ENCODE peak calls at places on chromosomes 16 and 17, in seven cellular contexts. B, U, O, P, I, W and N are unnamed samples. For H3K4me1, the result is how much of the 10 kb centered on the place peaks cover.

GRCh38 chr16:74868501-74868900 is 93.9 kb upstream of the FA2H start:
- DNase-seq in B (no peak), U (peak), O (no peak), P (no peak), I (no peak), W (no peak), N (peak)

GRCh38 chr17:13462673-13463124 is 139.0 kb downstream of the HS3ST3A1 start:
- DNase-seq in B (no peak), U (no peak), O (no peak), P (no peak), I (no peak), W (no peak), N (no peak)

GRCh38 chr16:1296688-1297412 is 12.6 kb upstream of the UBE2I start:
- DNase-seq in B (no peak), U (peak), O (no peak), P (peak), I (no peak), W (no peak), N (peak)

GRCh38 chr17:65220732-65221131 is 83.6 kb downstream of the RGS9 start:
- DNase-seq in B (no peak), U (peak), O (no peak), P (no peak), I (no peak), W (no peak), N (no peak)

GRCh38 chr17:77306048-77306789 is 165.4 kb downstream of the SEC14L1 start:
- DNase-seq in B (no peak), U (no peak), O (no peak), P (no peak), I (no peak), W (no peak), N (no peak)

GRCh38 chr17:34025179-34025551 is 229.9 kb upstream of the CCL2 start:
- DNase-seq in B (no peak), U (no peak), O (no peak), P (no peak), I (no peak), W (no peak), N (no peak)

GRCh38 chr16:70437582-70438324 is 1.1 kb downstream of the ST3GAL2 start:
- DNase-seq in B (peak), U (peak), O (no peak), P (no peak), I (no peak), W (peak), N (no peak)

GRCh38 chr17:27458524-27458908 is 2.3 kb downstream of the KSR1 start:
- DNase-seq in B (no peak), U (no peak), O (no peak), P (no peak), I (no peak), W (no peak), N (no peak)

GRCh38 chr16:82730901-82731300 is 104.1 kb downstream of the CDH13 start:
- DNase-seq in B (no peak), U (no peak), O (no peak), P (no peak), I (no peak), W (no peak), N (no peak)

GRCh38 chr17:18230288-18231141 is 5.1 kb downstream of the LLGL1 start:
- DNase-seq in B (no peak), U (no peak), O (no peak), P (no peak), I (no peak), W (no peak), N (no peak)

GRCh38 chr16:10321407-10322397 is 64.2 kb upstream of the ATF7IP2 start:
- DNase-seq in B (no peak), U (no peak), O (no peak), P (no peak), I (no peak), W (no peak), N (no peak)

GRCh38 chr16:61676740-61677139 is 359.5 kb downstream of the CDH8 start:
- DNase-seq in B (no peak), U (no peak), O (no peak), P (no peak), I (no peak), W (no peak), N (no peak)

GRCh38 chr17:74149597-74150427 is 53.7 kb upstream of the RPL38 start:
- DNase-seq in B (no peak), U (no peak), O (no peak), P (no peak), I (no peak), W (no peak), N (no peak)

GRCh38 chr17:74792586-74792985 is 16.4 kb upstream of the NAT9 start:
- DNase-seq in B (no peak), U (no peak), O (no peak), P (no peak), I (no peak), W (no peak), N (no peak)

GRCh38 chr16:31186930-31187807 is 7.2 kb downstream of the FUS start:
- DNase-seq in B (no peak), U (no peak), O (no peak), P (no peak), I (no peak), W (no peak), N (no peak)

GRCh38 chr17:36089888-36090836 is at the start of gene CCL3:
- DNase-seq in B (peak), U (peak), O (no peak), P (no peak), I (peak), W (no peak), N (no peak)

GRCh38 chr16:22732959-22733358 is 81.0 kb upstream of the HS3ST2 start:
- DNase-seq in B (no peak), U (no peak), O (no peak), P (no peak), I (no peak), W (no peak), N (no peak)

GRCh38 chr17:78723001-78723796 is 58.9 kb downstream of the CYTH1 start:
- DNase-seq in B (no peak), U (no peak), O (no peak), P (no peak), I (no peak), W (no peak), N (no peak)

GRCh38 chr17:77318491-77319210 is 177.9 kb downstream of the SEC14L1 start:
- DNase-seq in B (peak), U (no peak), O (no peak), P (no peak), I (no peak), W (no peak), N (peak)

GRCh38 chr16:17396762-17397498 is 73.8 kb downstream of the XYLT1 start:
- DNase-seq in B (no peak), U (no peak), O (no peak), P (peak), I (no peak), W (peak), N (peak)

GRCh38 chr17:62038248-62038647 is 26.8 kb downstream of the MED13 start:
- DNase-seq in B (no peak), U (no peak), O (no peak), P (no peak), I (no peak), W (no peak), N (no peak)

GRCh38 chr16:46859719-46860152 is 24.4 kb upstream of the GPT2 start:
- DNase-seq in B (no peak), U (peak), O (no peak), P (no peak), I (no peak), W (no peak), N (peak)

GRCh38 chr16:30351586-30352419 is 3.3 kb downstream of the CD2BP2 start:
- DNase-seq in B (peak), U (peak), O (peak), P (peak), I (no peak), W (peak), N (no peak)

GRCh38 chr16:59204589-59204988 is 470.5 kb upstream of the GOT2 start:
- DNase-seq in B (no peak), U (no peak), O (no peak), P (no peak), I (no peak), W (no peak), N (no peak)

GRCh38 chr16:29230671-29231091 is 175.8 kb downstream of the NPIPB11 start:
- DNase-seq in B (no peak), U (no peak), O (no peak), P (no peak), I (no peak), W (no peak), N (no peak)

GRCh38 chr17:51298508-51299371 is 38.4 kb downstream of the UTP18 start:
- DNase-seq in B (peak), U (peak), O (no peak), P (no peak), I (no peak), W (no peak), N (peak)

GRCh38 chr16:78931267-78932060 is 669.1 kb downstream of the MAF start:
- DNase-seq in B (no peak), U (no peak), O (no peak), P (no peak), I (no peak), W (no peak), N (no peak)

GRCh38 chr17:63526861-63527260 is 3.7 kb downstream of the KCNH6 start:
- DNase-seq in B (no peak), U (no peak), O (no peak), P (no peak), I (no peak), W (no peak), N (no peak)

GRCh38 chr17:7383371-7383741 is 2.5 kb downstream of the TNK1 start:
- DNase-seq in B (no peak), U (no peak), O (no peak), P (no peak), I (no peak), W (no peak), N (no peak)

GRCh38 chr16:77877712-77878111 is 89.3 kb downstream of the VAT1L start:
- DNase-seq in B (no peak), U (peak), O (no peak), P (no peak), I (no peak), W (no peak), N (no peak)

GRCh38 chr17:1482686-1483445 is 9.6 kb downstream of the MYO1C start:
- DNase-seq in B (no peak), U (no peak), O (no peak), P (no peak), I (no peak), W (no peak), N (no peak)
- H3K27ac ChIP-seq in B (no peak), U (no peak), O (peak), P (no peak), I (no peak), W (peak), N (no peak)

DNA sequence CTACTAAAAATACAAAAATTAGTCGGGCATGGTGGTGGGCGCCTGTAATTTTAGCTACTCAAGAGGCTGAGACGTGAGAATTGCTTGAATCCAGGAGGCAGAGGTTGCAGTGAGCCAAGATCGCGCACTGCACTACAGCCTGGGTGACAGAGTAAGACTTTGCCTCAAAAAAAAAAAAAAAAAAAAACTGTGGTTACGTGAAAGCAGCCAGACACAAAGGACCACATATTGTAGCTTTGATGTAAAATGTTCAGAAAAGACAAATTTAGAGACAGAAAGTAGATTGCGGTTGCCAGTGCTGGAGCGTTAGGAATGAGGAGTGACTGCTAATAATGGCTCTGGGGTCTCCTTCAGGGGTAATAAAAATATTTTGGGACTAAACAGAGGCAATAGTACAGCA is 4.0 kb upstream of the MEAK7 start:
- DNase-seq in B (no peak), U (no peak), O (no peak), P (no peak), I (no peak), W (no peak), N (no peak)
- H3K4me1 ChIP-seq in B (under half), U (under half), O (under half), P (under half), I (half or more), W (under half), N (under half)

GRCh38 chr17:31511176-31511540 is 119.7 kb downstream of the RAB11FIP4 start:
- DNase-seq in B (no peak), U (no peak), O (no peak), P (no peak), I (no peak), W (no peak), N (peak)
- H3K4me3 ChIP-seq in B (no peak), U (no peak), O (no peak), P (no peak), I (no peak), W (no peak), N (no peak)

GRCh38 chr16:72091217-72091616 is 2.2 kb downstream of the TXNL4B start:
- DNase-seq in B (no peak), U (no peak), O (no peak), P (no peak), I (no peak), W (no peak), N (peak)
- H3K27ac ChIP-seq in B (no peak), U (no peak), O (no peak), P (no peak), I (no peak), W (no peak), N (no peak)

DNA sequence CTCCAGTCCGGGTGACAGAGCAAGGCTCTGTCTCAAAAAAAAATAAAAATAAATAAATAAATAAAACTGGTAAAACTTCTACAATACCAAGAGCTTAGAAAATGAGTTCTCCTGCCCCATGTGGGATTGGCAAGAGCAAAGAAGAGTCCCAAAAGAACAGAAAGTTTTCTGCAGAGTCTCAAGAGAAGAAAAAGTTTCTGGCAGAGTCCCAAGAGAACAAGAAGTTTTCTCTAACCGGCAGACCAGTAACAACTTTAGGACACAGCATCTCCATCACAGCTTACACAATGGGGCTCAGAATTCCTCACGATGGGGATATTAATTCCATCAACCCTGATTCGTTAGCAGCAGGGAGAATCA is 1.1 kb downstream of the SLC39A11 start:
- DNase-seq in B (no peak), U (no peak), O (no peak), P (no peak), I (no peak), W (no peak), N (no peak)
- H3K4me1 ChIP-seq in B (under half), U (under half), O (under half), P (under half), I (under half), W (under half), N (under half)

DNA sequence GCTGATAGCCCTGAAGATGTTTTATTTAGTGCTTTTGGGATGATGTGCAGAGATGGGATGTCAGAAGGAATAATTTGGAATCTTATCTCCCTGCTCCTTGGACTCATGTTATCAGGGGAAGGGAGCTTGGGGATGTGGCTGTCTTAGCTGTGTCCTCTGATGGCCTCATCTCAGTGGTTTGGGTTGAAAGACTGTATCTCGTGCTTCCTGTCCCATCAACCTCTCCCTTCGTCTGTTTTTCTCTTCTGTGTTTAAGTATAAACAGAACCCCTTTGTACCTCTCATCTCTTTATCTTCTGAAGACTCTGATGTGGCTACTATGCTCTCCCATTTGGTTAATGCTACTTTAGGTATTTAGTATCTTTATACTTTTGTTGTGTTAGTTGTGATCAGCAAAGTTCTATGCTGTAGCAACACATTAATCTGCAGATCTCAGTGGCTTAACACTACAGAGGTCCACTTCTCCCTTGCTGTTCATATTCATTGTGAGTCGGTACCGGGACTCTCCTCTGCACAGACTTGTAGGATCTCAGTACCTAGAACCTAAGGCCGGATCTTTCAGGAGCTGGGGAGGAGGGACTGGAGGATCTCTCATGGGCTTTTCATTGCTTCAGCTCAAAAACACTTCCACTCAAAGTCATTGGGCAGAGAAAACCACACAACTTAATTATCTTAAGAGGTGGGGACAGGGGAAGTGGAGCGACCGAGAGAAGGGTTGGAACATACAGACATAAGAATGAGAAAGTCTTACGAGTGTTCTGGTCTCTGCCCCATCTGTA is 28.8 kb downstream of the PRKCA start:
- DNase-seq in B (no peak), U (no peak), O (no peak), P (no peak), I (no peak), W (no peak), N (no peak)
- H3K4me3 ChIP-seq in B (no peak), U (no peak), O (no peak), P (no peak), I (no peak), W (no peak), N (no peak)

GRCh38 chr17:41654134-41654907 is 29.9 kb upstream of the KRT17 start:
- DNase-seq in B (no peak), U (peak), O (no peak), P (peak), I (no peak), W (no peak), N (peak)

GRCh38 chr17:41653421-41654133 is 29.2 kb upstream of the KRT17 start:
- DNase-seq in B (no peak), U (no peak), O (no peak), P (no peak), I (no peak), W (no peak), N (no peak)

GRCh38 chr17:41656249-41657023 is 32.1 kb upstream of the KRT17 start:
- DNase-seq in B (no peak), U (no peak), O (no peak), P (no peak), I (no peak), W (no peak), N (no peak)

GRCh38 chr17:41655611-41656111 is 31.3 kb upstream of the KRT17 start:
- DNase-seq in B (no peak), U (peak), O (no peak), P (peak), I (no peak), W (no peak), N (peak)

GRCh38 chr17:41654908-41655607 is 30.7 kb upstream of the KRT17 start:
- DNase-seq in B (no peak), U (no peak), O (no peak), P (no peak), I (no peak), W (no peak), N (no peak)
- H3K27ac ChIP-seq in B (no peak), U (peak), O (no peak), P (peak), I (no peak), W (no peak), N (peak)

DNA sequence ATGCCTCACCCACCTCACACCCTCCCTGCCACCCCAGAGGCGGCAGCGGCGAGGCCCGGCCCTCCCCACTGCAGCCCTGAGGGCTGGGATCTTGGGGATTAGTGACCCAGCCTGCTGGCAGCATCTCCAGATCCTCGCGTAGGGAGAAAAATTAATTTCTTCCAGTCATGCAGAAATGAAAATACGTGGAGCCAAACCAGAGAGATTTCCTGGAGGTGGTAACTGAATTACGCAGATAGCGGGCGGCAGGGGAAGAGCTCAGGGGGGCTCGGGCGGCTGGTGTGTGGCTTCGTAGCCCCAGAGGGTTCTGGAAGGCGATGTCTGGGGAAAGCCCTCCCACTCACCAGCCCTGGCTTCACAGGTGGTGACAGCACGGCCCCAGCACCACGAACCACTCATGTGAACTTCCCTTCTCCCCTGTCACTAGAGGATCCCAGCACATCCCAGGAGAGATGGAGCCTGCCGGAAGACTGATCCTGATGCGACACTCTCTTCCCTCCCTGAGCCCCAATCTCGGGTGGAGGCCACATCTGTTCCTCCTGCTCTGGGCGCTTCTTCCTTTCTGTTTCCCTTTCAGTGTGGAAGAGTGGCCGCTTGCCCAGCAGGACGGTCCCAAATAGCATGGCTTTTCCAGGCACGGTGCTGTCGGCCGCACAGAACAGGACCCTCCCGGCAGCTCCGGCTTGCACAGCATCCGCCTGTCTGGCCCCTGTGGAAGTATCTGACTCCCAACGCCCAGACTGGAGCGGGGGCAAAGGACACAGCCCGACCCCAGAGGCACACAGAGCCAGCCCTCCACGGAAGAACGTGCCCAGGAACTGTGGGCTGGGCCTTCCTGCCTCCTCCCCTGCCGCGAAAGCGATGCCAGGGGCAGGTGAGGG is 37.8 kb downstream of the CBFA2T3 start:
- DNase-seq in B (no peak), U (no peak), O (no peak), P (no peak), I (no peak), W (no peak), N (no peak)
- H3K4me1 ChIP-seq in B (under half), U (under half), O (under half), P (under half), I (under half), W (under half), N (under half)

GRCh38 chr17:38453951-38454421 is 25.7 kb downstream of the ARHGAP23 start:
- DNase-seq in B (no peak), U (peak), O (no peak), P (peak), I (no peak), W (peak), N (no peak)
- H3K4me3 ChIP-seq in B (no peak), U (peak), O (peak), P (peak), I (no peak), W (peak), N (peak)

GRCh38 chr17:55212880-55213279 is 51.9 kb upstream of the HLF start:
- DNase-seq in B (no peak), U (peak), O (no peak), P (no peak), I (no peak), W (no peak), N (no peak)
- H3K27ac ChIP-seq in B (no peak), U (no peak), O (no peak), P (no peak), I (no peak), W (no peak), N (no peak)